ENCODE peak calls at places on chromosome 16, in nine cellular contexts. I, Q, X, V, M, T, A, L and C are unnamed samples.

GRCh38 chr16:66489818-66490217 is 60.1 kb downstream of the TK2 start:
- DNase-seq in I (no peak), Q (no peak), X (no peak), V (no peak), M (no peak), T (no peak), A (no peak), L (no peak), C (no peak)

GRCh38 chr16:56423584-56424403 is 1.6 kb downstream of the AMFR start:
- DNase-seq in I (no peak), Q (no peak), X (peak; percentile 20), V (peak; percentile 27), M (no peak), T (no peak), A (no peak), L (no peak), C (no peak)

GRCh38 chr16:22192261-22193133 is 13.6 kb upstream of the EEF2K start:
- DNase-seq in I (peak; percentile 58), Q (peak; percentile 77), X (peak; percentile 98), V (peak; percentile 91), M (peak; percentile 96), T (peak; percentile 70), A (peak; percentile 75), L (peak; percentile 65), C (no peak)

GRCh38 chr16:4414187-4414909 is 2.0 kb downstream of the CORO7 start:
- DNase-seq in I (peak; percentile 84), Q (no peak), X (no peak), V (peak; percentile 96), M (no peak), T (no peak), A (no peak), L (no peak), C (no peak)

GRCh38 chr16:23357761-23358290 is 55.7 kb downstream of the SCNN1B start:
- DNase-seq in I (no peak), Q (no peak), X (no peak), V (no peak), M (no peak), T (no peak), A (no peak), L (no peak), C (no peak)

GRCh38 chr16:69927056-69927757 is 23.9 kb upstream of the CLEC18A start:
- DNase-seq in I (no peak), Q (no peak), X (peak; percentile 88), V (no peak), M (peak; percentile 77), T (no peak), A (peak; percentile 89), L (no peak), C (no peak)

GRCh38 chr16:7038475-7038874 is 294.2 kb upstream of the RBFOX1 start:
- DNase-seq in I (no peak), Q (no peak), X (no peak), V (no peak), M (no peak), T (no peak), A (no peak), L (no peak), C (no peak)

GRCh38 chr16:4370570-4371480 is 823 bp upstream of the VASN start:
- DNase-seq in I (no peak), Q (peak; percentile 65), X (peak; percentile 94), V (no peak), M (peak; percentile 88), T (no peak), A (peak; percentile 60), L (no peak), C (no peak)

GRCh38 chr16:8863594-8864424 is 5.0 kb downstream of the CARHSP1 start:
- DNase-seq in I (no peak), Q (no peak), X (no peak), V (no peak), M (no peak), T (peak; percentile 61), A (peak; percentile 94), L (no peak), C (no peak)

GRCh38 chr16:56643080-56643778 is 4.8 kb downstream of the MT1A start:
- DNase-seq in I (peak; percentile 37), Q (no peak), X (peak; percentile 34), V (peak; percentile 71), M (peak; percentile 63), T (no peak), A (peak; percentile 31), L (no peak), C (no peak)

DNA sequence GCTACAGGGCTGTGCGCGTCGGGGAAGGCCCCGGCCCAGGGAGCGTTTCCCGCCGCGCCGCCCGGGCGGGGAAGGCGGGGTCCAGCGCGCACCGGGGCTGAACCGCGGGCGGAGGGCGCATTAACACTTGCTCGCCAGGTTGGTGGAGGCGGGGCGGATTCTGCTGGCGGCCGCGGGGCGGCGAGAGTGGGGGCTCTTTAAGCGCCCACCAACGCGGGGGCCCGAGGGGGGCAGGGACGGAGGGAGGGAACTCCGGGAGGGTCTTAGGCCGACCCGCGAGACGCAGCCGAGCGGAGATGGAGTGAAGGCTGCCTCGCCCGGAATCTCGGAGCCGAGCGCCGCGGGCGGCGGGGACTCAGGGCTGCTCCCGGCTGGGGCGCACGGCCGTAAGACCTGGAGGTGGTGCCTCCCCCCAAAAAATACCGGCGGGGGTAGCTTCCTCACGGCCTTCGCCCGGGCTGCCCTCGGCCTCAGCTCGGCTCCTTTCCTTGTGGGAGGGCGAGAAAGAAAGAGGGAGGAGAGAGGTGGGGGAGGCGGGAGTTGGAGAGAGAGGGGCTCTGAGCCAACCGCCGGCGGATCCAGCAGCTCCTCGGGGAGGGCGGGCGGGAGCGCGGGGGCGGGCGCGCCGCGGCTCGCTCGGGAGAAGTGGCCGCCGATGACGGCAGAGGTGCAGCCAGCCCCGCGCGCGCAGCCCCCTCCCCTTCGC is 415 bp upstream of the FOXF1 start:
- DNase-seq in I (no peak), Q (peak; percentile 93), X (peak; percentile 80), V (no peak), M (peak; percentile 40), T (peak; percentile 77), A (no peak), L (no peak), C (no peak)
- H3K4me3 ChIP-seq in I (peak overlapping the region; percentile 59), Q (peak overlapping the region; percentile 95), X (peak overlapping the region; percentile 69), V (no peak overlapping the region), M (peak overlapping the region; percentile 43), T (peak overlapping the region; percentile 43), A (no peak overlapping the region), L (peak overlapping the region; percentile 81), C (peak overlapping the region; percentile 15)

GRCh38 chr16:58249388-58249779 is 45.4 kb downstream of the PRSS54 start:
- DNase-seq in I (no peak), Q (no peak), X (no peak), V (no peak), M (no peak), T (no peak), A (no peak), L (no peak), C (no peak)
- H3K4me3 ChIP-seq in I (peak overlapping the region; percentile 82), Q (peak overlapping the region; percentile 68), X (peak overlapping the region; percentile 73), V (no peak overlapping the region), M (peak overlapping the region; percentile 75), T (peak overlapping the region; percentile 71), A (no peak overlapping the region), L (peak overlapping the region; percentile 78), C (peak overlapping the region; percentile 52)

DNA sequence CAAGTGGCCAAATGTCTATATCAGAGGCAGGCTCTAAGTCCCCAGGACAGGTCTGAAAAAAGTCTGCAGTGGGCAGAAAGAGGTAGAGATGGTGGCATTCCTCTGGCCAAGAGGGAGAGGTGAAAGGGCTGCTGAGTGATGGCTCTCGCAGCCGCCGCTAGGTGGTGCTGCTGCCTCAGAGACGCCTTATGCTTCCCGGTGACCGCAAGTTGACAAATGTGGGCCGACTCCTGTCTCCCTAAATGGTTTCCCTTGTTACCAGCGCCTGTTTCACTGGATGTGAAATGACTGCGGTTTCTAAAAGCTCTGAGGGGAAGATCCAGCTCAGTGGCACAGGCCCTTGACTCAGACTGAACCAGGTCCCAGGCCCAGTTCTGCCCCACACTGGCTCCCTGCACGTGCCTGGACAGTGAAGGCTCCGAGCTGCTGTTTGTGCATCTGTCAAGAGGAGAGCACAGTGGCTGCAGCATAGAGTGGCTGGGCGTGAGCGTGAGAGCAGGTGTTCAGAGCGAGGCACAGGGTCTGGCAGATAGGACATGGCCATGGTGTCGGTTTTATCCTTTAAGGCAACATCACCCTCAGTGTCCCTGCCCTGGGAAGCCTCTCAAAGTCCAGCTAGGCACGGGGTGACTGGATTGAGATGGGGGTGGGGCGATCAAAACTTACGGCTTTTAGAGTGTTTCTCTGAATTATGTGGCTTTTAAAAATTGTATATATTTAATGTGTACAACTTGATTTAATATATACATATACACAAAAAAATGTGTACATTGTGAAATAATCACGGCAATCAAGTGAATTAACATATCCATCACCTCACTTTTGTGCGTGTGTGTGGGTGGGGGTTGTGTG is 19.9 kb downstream of the CLEC16A start:
- DNase-seq in I (peak; percentile 82), Q (peak; percentile 65), X (peak; percentile 84), V (peak; percentile 76), M (peak; percentile 83), T (peak; percentile 86), A (peak; percentile 81), L (no peak), C (no peak)
- H3K4me3 ChIP-seq in I (no peak overlapping the region), Q (no peak overlapping the region), X (no peak overlapping the region), V (no peak overlapping the region), M (no peak overlapping the region), T (no peak overlapping the region), A (no peak overlapping the region), L (no peak overlapping the region), C (no peak overlapping the region)

GRCh38 chr16:89973654-89974335 is 25.2 kb downstream of the DEF8 start:
- DNase-seq in I (no peak), Q (no peak), X (no peak), V (no peak), M (no peak), T (no peak), A (no peak), L (no peak), C (no peak)
- H3K4me3 ChIP-seq in I (peak overlapping the region; percentile 92), Q (peak overlapping the region; percentile 97), X (peak overlapping the region; percentile 97), V (no peak overlapping the region), M (no peak overlapping the region), T (peak overlapping the region; percentile 88), A (no peak overlapping the region), L (no peak overlapping the region), C (peak overlapping the region; percentile 50)

GRCh38 chr16:84975066-84975465 is 36.3 kb downstream of the ZDHHC7 start:
- DNase-seq in I (no peak), Q (no peak), X (no peak), V (no peak), M (no peak), T (no peak), A (no peak), L (no peak), C (no peak)
- H3K4me3 ChIP-seq in I (no peak overlapping the region), Q (no peak overlapping the region), X (no peak overlapping the region), V (no peak overlapping the region), M (no peak overlapping the region), T (no peak overlapping the region), A (no peak overlapping the region), L (no peak overlapping the region), C (no peak overlapping the region)

GRCh38 chr16:11633113-11633512 is 35.1 kb upstream of the SNN start:
- DNase-seq in I (no peak), Q (no peak), X (no peak), V (no peak), M (no peak), T (no peak), A (no peak), L (no peak), C (no peak)
- H3K4me3 ChIP-seq in I (no peak overlapping the region), Q (no peak overlapping the region), X (no peak overlapping the region), V (no peak overlapping the region), M (no peak overlapping the region), T (no peak overlapping the region), A (no peak overlapping the region), L (no peak overlapping the region), C (no peak overlapping the region)

GRCh38 chr16:3112881-3113574 is 642 bp downstream of the ZNF205 start:
- DNase-seq in I (no peak), Q (no peak), X (peak; percentile 52), V (no peak), M (no peak), T (no peak), A (no peak), L (no peak), C (no peak)
- H3K4me3 ChIP-seq in I (peak overlapping the region; percentile 41), Q (peak overlapping the region; percentile 96), X (peak overlapping the region; percentile 97), V (no peak overlapping the region), M (peak overlapping the region; percentile 76), T (peak overlapping the region; percentile 72), A (peak overlapping the region; percentile 17), L (peak overlapping the region; percentile 73), C (peak overlapping the region; percentile 86)